ENCODE peak calls at places on chromosomes 16 and 17, in seven cellular contexts. I, F, M, U, P, G and E are unnamed samples.

GRCh38 chr17:46013502-46014165 is 14.6 kb downstream of the STH start:
- DNase-seq in I (peak), F (no peak), M (no peak), U (no peak), P (no peak), G (peak), E (no peak)

GRCh38 chr16:52929478-52929877 is 123.2 kb downstream of the CHD9NB start:
- DNase-seq in I (no peak), F (no peak), M (no peak), U (no peak), P (no peak), G (no peak), E (no peak)

GRCh38 chr16:75432828-75433731 is at the start of gene CFDP1:
- DNase-seq in I (peak), F (peak), M (peak), U (peak), P (peak), G (peak), E (peak)

GRCh38 chr17:46943218-46943510 is 20.2 kb downstream of the GOSR2 start:
- DNase-seq in I (no peak), F (no peak), M (no peak), U (no peak), P (no peak), G (no peak), E (no peak)

GRCh38 chr17:64385187-64386083 is 5.2 kb downstream of the PECAM1 start:
- DNase-seq in I (peak), F (no peak), M (peak), U (no peak), P (no peak), G (no peak), E (peak)

GRCh38 chr17:76867578-76868175 is 527 bp upstream of the MGAT5B start:
- DNase-seq in I (peak), F (peak), M (peak), U (no peak), P (no peak), G (peak), E (peak)

GRCh38 chr16:68707341-68708152 is 29.5 kb upstream of the CDH1 start:
- DNase-seq in I (no peak), F (peak), M (peak), U (peak), P (peak), G (peak), E (peak)

GRCh38 chr16:82639263-82639662 is 12.5 kb downstream of the CDH13 start:
- DNase-seq in I (no peak), F (no peak), M (no peak), U (no peak), P (no peak), G (no peak), E (no peak)

GRCh38 chr16:30813821-30814189 is 26.8 kb upstream of the ZNF629 start:
- DNase-seq in I (no peak), F (no peak), M (no peak), U (no peak), P (no peak), G (no peak), E (no peak)

GRCh38 chr17:28528329-28529011 is 22.3 kb downstream of the FOXN1 start:
- DNase-seq in I (no peak), F (no peak), M (no peak), U (no peak), P (no peak), G (no peak), E (peak)

GRCh38 chr16:14509675-14510132 is 120.4 kb downstream of the PARN start:
- DNase-seq in I (no peak), F (no peak), M (peak), U (no peak), P (no peak), G (no peak), E (no peak)

GRCh38 chr17:65554568-65555223 is 6.8 kb downstream of the AXIN2 start:
- DNase-seq in I (peak), F (no peak), M (no peak), U (no peak), P (no peak), G (no peak), E (peak)

GRCh38 chr16:3963203-3963602 is 82.7 kb upstream of the CREBBP start:
- DNase-seq in I (no peak), F (no peak), M (peak), U (no peak), P (no peak), G (no peak), E (no peak)

GRCh38 chr16:11742041-11742535 is 569 bp downstream of the TXNDC11 start:
- DNase-seq in I (no peak), F (peak), M (peak), U (peak), P (peak), G (peak), E (peak)

GRCh38 chr17:9729735-9730420 is 61.5 kb downstream of the DHRS7C start:
- DNase-seq in I (peak), F (no peak), M (peak), U (no peak), P (no peak), G (peak), E (peak)

GRCh38 chr16:4465977-4466779 is 8.2 kb downstream of the NMRAL1 start:
- DNase-seq in I (no peak), F (no peak), M (no peak), U (no peak), P (no peak), G (no peak), E (no peak)

GRCh38 chr16:11639925-11640899 is 28.0 kb upstream of the SNN start:
- DNase-seq in I (peak), F (peak), M (peak), U (no peak), P (no peak), G (peak), E (peak)

GRCh38 chr16:65042966-65043365 is 78.9 kb downstream of the CDH11 start:
- DNase-seq in I (no peak), F (no peak), M (no peak), U (no peak), P (no peak), G (no peak), E (no peak)

GRCh38 chr17:9343513-9343912 is 232.1 kb downstream of the STX8 start:
- DNase-seq in I (peak), F (peak), M (peak), U (no peak), P (no peak), G (no peak), E (peak)

GRCh38 chr16:48831081-48831722 is 221.2 kb upstream of the N4BP1 start:
- DNase-seq in I (no peak), F (peak), M (peak), U (no peak), P (peak), G (peak), E (no peak)

GRCh38 chr17:17315142-17315821 is 12.1 kb downstream of the NT5M start:
- DNase-seq in I (no peak), F (no peak), M (peak), U (no peak), P (no peak), G (no peak), E (no peak)

GRCh38 chr17:71921726-71922320 is 199.0 kb upstream of the SOX9 start:
- DNase-seq in I (no peak), F (no peak), M (peak), U (no peak), P (no peak), G (no peak), E (peak)

GRCh38 chr16:69410285-69410990 is 14.0 kb upstream of the CYB5B start:
- DNase-seq in I (peak), F (no peak), M (no peak), U (no peak), P (no peak), G (no peak), E (peak)

GRCh38 chr17:57900991-57901743 is 51.3 kb upstream of the MRPS23 start:
- DNase-seq in I (no peak), F (no peak), M (no peak), U (no peak), P (no peak), G (no peak), E (no peak)

GRCh38 chr16:77944631-77945030 is 77.7 kb upstream of the CLEC3A start:
- DNase-seq in I (no peak), F (no peak), M (no peak), U (no peak), P (no peak), G (no peak), E (no peak)

GRCh38 chr17:73650147-73650546 is 5.9 kb upstream of the SDK2 start:
- DNase-seq in I (no peak), F (peak), M (peak), U (no peak), P (no peak), G (peak), E (no peak)

GRCh38 chr16:86503830-86504229 is 6.5 kb upstream of the FOXF1 start:
- DNase-seq in I (no peak), F (no peak), M (no peak), U (no peak), P (no peak), G (no peak), E (peak)

GRCh38 chr16:68083239-68083781 is 1.9 kb upstream of the NFATC3 start:
- DNase-seq in I (no peak), F (no peak), M (no peak), U (no peak), P (peak), G (no peak), E (no peak)

GRCh38 chr16:13733561-13733960 is 186.4 kb upstream of the ERCC4 start:
- DNase-seq in I (no peak), F (no peak), M (no peak), U (no peak), P (no peak), G (no peak), E (no peak)

GRCh38 chr17:5069724-5070123 is 8.5 kb upstream of the ZFP3 start:
- DNase-seq in I (peak), F (no peak), M (no peak), U (no peak), P (no peak), G (peak), E (no peak)

GRCh38 chr16:57846078-57846697 is 43.9 kb upstream of the KIFC3 start:
- DNase-seq in I (no peak), F (peak), M (peak), U (no peak), P (peak), G (peak), E (no peak)

GRCh38 chr16:81567987-81568748 is 123.6 kb downstream of the CMIP start:
- DNase-seq in I (peak), F (no peak), M (no peak), U (no peak), P (no peak), G (no peak), E (peak)

GRCh38 chr17:72340836-72341235 is 220.0 kb downstream of the SOX9 start:
- DNase-seq in I (no peak), F (no peak), M (no peak), U (no peak), P (no peak), G (no peak), E (no peak)

GRCh38 chr16:67736858-67737257 is 17.7 kb upstream of the GFOD2 start:
- DNase-seq in I (no peak), F (no peak), M (no peak), U (no peak), P (no peak), G (no peak), E (no peak)

GRCh38 chr16:70523621-70524405 is at the start of gene SF3B3:
- DNase-seq in I (peak), F (peak), M (peak), U (peak), P (peak), G (peak), E (peak)

DNA sequence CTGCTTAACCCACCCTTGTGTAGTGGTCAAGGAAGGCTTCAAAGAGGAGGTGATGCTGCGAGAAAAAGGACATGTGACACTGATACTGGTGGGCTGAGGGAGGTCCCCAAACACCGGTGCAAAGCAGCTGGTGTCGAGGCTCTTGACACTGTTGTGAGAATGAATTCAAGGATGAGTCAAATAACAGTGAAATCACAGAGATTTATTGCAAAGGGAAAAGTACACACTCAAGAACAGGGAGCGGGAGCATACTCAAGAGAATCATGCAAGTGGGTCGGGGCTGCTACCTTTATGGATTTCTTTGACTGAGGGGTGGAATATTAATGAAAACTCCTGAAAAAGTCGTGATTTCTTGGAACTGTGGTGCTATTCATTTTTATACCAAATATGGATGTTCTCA is 31.1 kb downstream of the TMEM132E start:
- DNase-seq in I (no peak), F (no peak), M (no peak), U (no peak), P (no peak), G (no peak), E (no peak)
- H2BK120ac ChIP-seq in I (no peak), F (no peak), M (no peak), U (no peak), P (no peak), G (no peak), E (no peak)

DNA sequence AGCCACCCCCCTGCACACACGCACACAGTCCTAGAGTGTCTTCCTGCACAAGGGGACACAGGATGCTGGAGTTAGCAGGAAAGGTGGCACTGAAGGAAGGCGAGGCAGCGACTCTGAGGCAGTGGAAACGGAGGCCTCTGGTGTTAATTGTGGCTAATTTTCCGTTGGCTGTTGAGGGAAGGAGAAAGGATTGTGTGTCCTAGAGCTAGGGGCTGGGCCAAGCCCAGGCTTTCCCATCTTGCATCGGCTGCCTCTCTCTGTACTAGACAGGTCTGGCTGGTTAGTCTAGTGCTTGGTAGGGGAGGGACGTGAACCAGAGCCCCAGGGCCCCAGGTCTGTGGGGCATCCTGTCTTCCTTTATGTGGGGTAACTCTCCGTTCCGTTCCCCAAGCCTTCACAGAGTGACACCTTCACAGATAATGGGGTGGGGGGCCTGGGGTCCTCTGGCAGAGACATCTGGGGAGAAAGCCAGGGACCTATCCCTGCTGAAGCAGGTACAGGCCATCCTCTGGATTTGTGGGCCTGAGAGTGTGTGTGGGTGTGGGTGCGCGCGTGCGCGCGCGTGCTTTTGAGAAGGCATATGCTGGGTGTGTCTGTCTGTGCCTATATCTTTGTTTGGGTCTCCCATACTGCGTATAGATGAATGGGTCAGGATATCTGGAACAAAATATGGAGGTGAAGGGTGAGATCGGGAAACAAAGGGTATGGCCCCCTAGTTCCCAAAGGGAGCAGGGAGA is at the start of gene CHD3:
- DNase-seq in I (peak), F (peak), M (peak), U (no peak), P (no peak), G (peak), E (peak)
- H3K18ac ChIP-seq in I (peak), F (no peak), M (peak), U (peak), P (peak), G (peak), E (peak)

DNA sequence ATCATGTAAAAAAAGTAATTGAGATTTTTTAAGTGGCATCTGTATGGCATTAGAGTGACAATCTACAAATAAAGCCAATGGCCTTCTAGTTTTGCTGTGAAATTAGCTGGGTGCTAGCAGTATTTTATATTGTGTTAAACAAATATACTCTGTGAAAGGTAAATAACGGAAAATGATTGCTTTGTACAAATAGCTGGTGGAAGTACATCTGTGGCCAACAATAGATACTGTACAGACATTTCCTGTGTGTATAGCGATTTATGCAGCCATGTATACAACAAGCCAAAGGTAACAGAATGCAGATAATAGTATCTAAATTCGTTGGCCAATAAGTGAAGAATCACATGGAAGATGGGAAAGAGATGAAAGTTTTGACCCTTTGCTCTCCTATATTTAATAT is 26.6 kb downstream of the IQCK start:
- DNase-seq in I (no peak), F (no peak), M (no peak), U (no peak), P (no peak), G (no peak), E (no peak)
- H2BK5ac ChIP-seq in I (no peak), F (no peak), M (no peak), U (no peak), P (no peak), G (no peak), E (no peak)

DNA sequence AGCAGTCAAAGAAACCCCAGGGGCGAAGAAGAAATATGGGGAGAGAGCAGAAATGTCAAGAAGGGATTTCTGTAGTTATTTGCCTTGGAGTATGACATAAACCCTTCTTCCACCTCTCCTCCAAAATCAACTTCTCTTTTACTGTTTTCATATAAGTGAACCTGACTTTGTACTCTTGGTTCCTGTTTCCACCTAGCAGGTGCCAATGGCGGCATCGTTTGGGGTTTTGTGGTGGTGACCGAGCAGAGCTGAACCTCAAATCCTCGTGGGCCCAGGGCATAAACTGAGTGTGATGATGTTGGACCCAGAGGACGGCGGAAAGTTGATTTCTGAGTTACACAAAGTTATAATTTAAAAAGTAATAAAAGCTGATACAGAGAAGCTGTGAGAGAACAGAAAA is 39.6 kb upstream of the PSMD7 start:
- DNase-seq in I (no peak), F (no peak), M (no peak), U (no peak), P (no peak), G (no peak), E (no peak)
- H2BK120ac ChIP-seq in I (no peak), F (no peak), M (no peak), U (no peak), P (no peak), G (no peak), E (no peak)

GRCh38 chr17:31424944-31425582 is 33.6 kb downstream of the RAB11FIP4 start:
- DNase-seq in I (peak), F (no peak), M (peak), U (no peak), P (peak), G (peak), E (no peak)
- H3K18ac ChIP-seq in I (no peak), F (no peak), M (no peak), U (no peak), P (no peak), G (no peak), E (no peak)